ENCODE peak calls at places on chromosomes 16 and 17, in seven cellular contexts. B is A549, J is K562, U is GM12878, A is HCT116, E is HepG2, G is H1. K is an unnamed sample.
A peak's percentile ranks its signal among the peaks of the same experiment; 100 is the strongest.

GRCh38 chr17:32876414-32877163 is at the start of gene MYO1D:
- DNase-seq in B (peak; percentile 48), J (peak; percentile 74), U (no peak), A (peak; percentile 46), E (peak; percentile 45), G (no peak), K (no peak)

GRCh38 chr17:81518113-81518784 is 5.7 kb upstream of the ACTG1 start:
- DNase-seq in B (no peak), J (no peak), U (no peak), A (no peak), E (no peak), G (no peak), K (no peak)

GRCh38 chr17:78925662-78926555 is 722 bp upstream of the TIMP2 start:
- DNase-seq in B (peak; percentile 72), J (no peak), U (no peak), A (no peak), E (peak; percentile 52), G (no peak), K (peak; percentile 87)

GRCh38 chr17:48153711-48154642 is 46.4 kb downstream of the SNX11 start:
- DNase-seq in B (peak; percentile 74), J (peak; percentile 65), U (no peak), A (peak; percentile 45), E (peak; percentile 68), G (no peak), K (peak; percentile 54)

GRCh38 chr16:85613609-85614337 is 651 bp downstream of the GSE1 start:
- DNase-seq in B (peak; percentile 58), J (peak; percentile 64), U (no peak), A (no peak), E (peak; percentile 46), G (no peak), K (no peak)

GRCh38 chr16:56911771-56912541 is 20.0 kb upstream of the HERPUD1 start:
- DNase-seq in B (no peak), J (no peak), U (peak; percentile 72), A (no peak), E (no peak), G (no peak), K (peak; percentile 65)

GRCh38 chr17:58005031-58005727 is 1.9 kb downstream of the SRSF1 start:
- DNase-seq in B (peak; percentile 57), J (peak; percentile 31), U (no peak), A (no peak), E (no peak), G (no peak), K (peak; percentile 27)

GRCh38 chr16:51540259-51540658 is 389.2 kb upstream of the SALL1 start:
- DNase-seq in B (no peak), J (no peak), U (no peak), A (no peak), E (no peak), G (no peak), K (peak; percentile 29)

GRCh38 chr17:7858487-7858832 is 657 bp downstream of the CYB5D1 start:
- DNase-seq in B (peak; percentile 69), J (peak; percentile 44), U (no peak), A (no peak), E (peak; percentile 52), G (no peak), K (peak; percentile 44)

GRCh38 chr17:82839617-82840292 is at the start of gene ZNF750:
- DNase-seq in B (no peak), J (no peak), U (no peak), A (no peak), E (no peak), G (no peak), K (no peak)

DNA sequence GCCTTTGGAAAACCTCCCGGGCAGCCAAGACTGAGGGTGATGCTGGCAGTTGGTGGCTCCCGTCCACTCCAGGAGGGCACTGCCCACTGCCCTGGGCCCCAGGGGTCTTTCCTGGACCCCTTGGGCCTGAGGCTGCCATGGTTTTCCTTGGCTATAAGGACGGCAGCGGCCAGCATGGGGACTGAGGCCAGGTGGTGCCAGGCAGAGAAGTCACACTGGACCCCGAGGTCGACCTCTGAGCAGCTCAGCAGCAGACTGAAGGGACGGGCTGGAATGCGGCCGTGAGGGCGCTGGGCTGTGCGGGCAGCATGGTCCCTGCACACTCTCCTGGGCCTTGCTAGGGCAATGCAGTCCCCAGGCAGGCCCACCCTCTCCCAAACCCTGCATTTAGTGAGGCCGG is 55.6 kb upstream of the GNG13 start:
- DNase-seq in B (no peak), J (no peak), U (no peak), A (no peak), E (no peak), G (no peak), K (no peak)
- TF ChIP-seq CEBPB in B (no peak), J (no peak), U (no peak), A (no peak), E (no peak), G (no peak), K (no peak)

GRCh38 chr16:66519482-66519881 is 30.4 kb downstream of the TK2 start:
- DNase-seq in B (no peak), J (no peak), U (no peak), A (no peak), E (no peak), G (no peak), K (no peak)

GRCh38 chr16:66517586-66518263 is 32.2 kb downstream of the TK2 start:
- DNase-seq in B (peak; percentile 35), J (no peak), U (no peak), A (no peak), E (no peak), G (no peak), K (no peak)

GRCh38 chr16:66515543-66516171 is 34.3 kb downstream of the TK2 start:
- DNase-seq in B (peak; percentile 81), J (peak; percentile 61), U (no peak), A (no peak), E (no peak), G (peak; percentile 13), K (peak; percentile 37)

GRCh38 chr16:66516808-66517585 is 32.9 kb downstream of the TK2 start:
- DNase-seq in B (peak; percentile 99), J (peak; percentile 95), U (peak; percentile 98), A (peak; percentile 94), E (peak; percentile 100), G (peak; percentile 36), K (peak; percentile 99)

GRCh38 chr16:66516172-66516807 is 33.6 kb downstream of the TK2 start:
- DNase-seq in B (no peak), J (no peak), U (no peak), A (no peak), E (no peak), G (no peak), K (no peak)
- TF ChIP-seq CEBPB in B (no peak), J (no peak), U (no peak), A (no peak), E (no peak), G (no peak), K (no peak)

DNA sequence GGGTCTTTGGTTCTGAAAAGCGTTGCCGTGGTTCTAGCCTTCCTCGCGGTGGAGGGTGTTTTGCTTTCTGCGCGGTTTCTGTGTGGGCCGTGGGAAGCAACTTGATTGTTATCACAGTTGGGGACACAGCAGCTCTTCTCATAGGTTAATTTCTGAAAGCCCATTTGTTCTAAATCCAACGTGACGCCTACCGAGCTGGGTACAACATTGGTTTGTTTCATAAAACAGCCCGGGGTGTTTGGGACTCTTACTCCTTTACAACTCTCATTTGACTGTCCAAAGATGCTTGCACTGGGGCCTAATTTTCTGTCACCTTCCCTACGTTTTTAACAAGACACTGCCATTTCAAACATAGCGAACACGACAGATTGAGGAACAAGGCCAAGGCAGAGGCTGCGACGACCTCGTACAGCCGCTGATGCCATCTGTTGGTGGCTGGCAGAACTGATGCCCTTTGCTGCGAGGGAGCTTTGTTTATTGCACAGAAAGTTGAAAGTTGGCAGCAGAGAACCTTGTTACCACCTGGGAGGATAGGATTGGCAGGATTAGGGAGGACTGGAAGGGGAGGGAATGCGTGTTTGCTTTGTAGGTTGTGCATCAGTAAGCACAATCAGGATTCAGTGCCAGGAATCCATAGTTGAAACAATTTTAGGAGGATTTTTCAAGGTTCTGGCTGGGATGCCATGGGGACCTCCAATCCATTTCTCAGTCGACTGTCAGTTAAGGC is 98.2 kb downstream of the PITPNC1 start:
- DNase-seq in B (peak; percentile 82), J (peak; percentile 15), U (peak; percentile 53), A (peak; percentile 75), E (peak; percentile 50), G (peak; percentile 47), K (peak; percentile 72)
- TF ChIP-seq CEBPB in B (no peak), J (no peak), U (no peak), A (no peak), E (no peak), G (no peak), K (no peak)

GRCh38 chr17:75684249-75684648 is 17.1 kb downstream of the SAP30BP start:
- DNase-seq in B (no peak), J (no peak), U (no peak), A (no peak), E (no peak), G (no peak), K (peak; percentile 42)

GRCh38 chr17:75679706-75680201 is 12.6 kb downstream of the SAP30BP start:
- DNase-seq in B (peak; percentile 89), J (no peak), U (no peak), A (no peak), E (no peak), G (no peak), K (no peak)

GRCh38 chr17:75683467-75684041 is 16.4 kb downstream of the SAP30BP start:
- DNase-seq in B (peak; percentile 80), J (peak; percentile 36), U (no peak), A (peak; percentile 88), E (peak; percentile 59), G (no peak), K (peak; percentile 80)

GRCh38 chr17:75680431-75680830 is 13.3 kb downstream of the SAP30BP start:
- DNase-seq in B (no peak), J (no peak), U (no peak), A (no peak), E (no peak), G (no peak), K (no peak)

DNA sequence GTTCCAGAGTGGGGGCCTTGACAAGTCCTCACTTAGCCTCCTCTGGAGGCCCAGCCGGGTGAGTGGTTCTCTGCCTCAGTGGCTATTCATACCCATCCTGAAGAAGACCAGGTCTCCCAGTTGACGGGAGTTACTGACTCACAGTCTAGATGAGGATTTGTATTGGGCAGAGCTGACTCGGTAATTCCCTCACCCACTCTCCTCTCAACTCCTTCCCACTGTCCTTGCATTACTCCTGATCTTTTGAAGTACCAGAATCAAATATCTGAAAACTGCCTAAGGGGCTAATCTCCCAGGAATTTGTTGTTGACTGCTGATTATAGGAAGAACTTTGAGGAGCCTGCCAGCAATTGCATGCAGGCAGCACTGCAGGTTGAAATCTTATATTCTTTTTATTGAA is 14.2 kb downstream of the SAP30BP start:
- DNase-seq in B (no peak), J (no peak), U (no peak), A (no peak), E (no peak), G (no peak), K (peak; percentile 58)
- TF ChIP-seq CEBPB in B (no peak), J (no peak), U (no peak), A (no peak), E (no peak), G (no peak), K (no peak)

GRCh38 chr17:49836111-49837030 is 11.5 kb downstream of the TAC4 start:
- DNase-seq in B (peak; percentile 68), J (no peak), U (no peak), A (no peak), E (peak; percentile 67), G (no peak), K (peak; percentile 68)
- TF ChIP-seq CEBPB in B (no peak), J (no peak), U (no peak), A (no peak), E (no peak), G (no peak), K (no peak)

DNA sequence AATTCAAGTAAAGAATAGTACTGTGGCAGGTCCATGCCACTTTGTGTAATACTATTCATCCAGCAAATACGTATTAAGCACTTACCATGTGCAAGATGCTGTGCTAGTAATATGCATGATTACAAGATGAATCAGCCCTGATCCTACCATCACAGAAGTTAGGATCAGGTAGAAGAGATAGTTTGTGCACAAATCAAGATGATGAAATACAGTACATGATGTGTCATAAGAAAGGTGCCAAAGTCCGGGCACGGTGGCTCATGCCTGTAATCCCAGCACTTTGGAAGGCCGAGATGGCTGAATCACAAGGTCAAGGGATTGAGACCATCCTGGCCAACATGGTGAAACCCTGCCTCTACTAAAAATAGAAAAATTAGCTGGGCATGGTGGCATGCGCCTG is 10.9 kb downstream of the COG4 start:
- DNase-seq in B (peak; percentile 33), J (no peak), U (no peak), A (no peak), E (no peak), G (no peak), K (peak; percentile 59)
- TF ChIP-seq CEBPB in B (no peak), J (no peak), U (no peak), A (no peak), E (peak; percentile 24), G (no peak), K (peak; percentile 67)